ENCODE peak calls at places on chromosome 16, in ten cellular contexts. V is transverse colon; C is GM10248; I is epithelial cell of esophagus; T is fibroblast of pulmonary artery; R is endothelial cell; K is GM12865; D is PC-9; Q is CD4-positive, alpha-beta T cell; P is tibial artery. F is an unnamed sample.

GRCh38 chr16:57723170-57723569 is 12.4 kb upstream of the KATNB1 start:
- DNase-seq in K (no peak), T (peak; percentile 25), P (no peak), Q (no peak), V (no peak), R (peak; percentile 56), I (no peak), C (no peak), D (no peak), F (no peak)

GRCh38 chr16:72291121-72291520 is 119.2 kb upstream of the PMFBP1 start:
- DNase-seq in C (no peak), P (no peak), R (no peak), D (no peak), Q (no peak), T (peak; percentile 69), K (no peak), I (no peak), V (no peak), F (peak; percentile 69)

GRCh38 chr16:3702082-3702481 is 15.2 kb downstream of the TRAP1 start:
- DNase-seq in Q (no peak), V (no peak), C (no peak), T (no peak), K (no peak), I (no peak), D (no peak), R (no peak), P (no peak), F (no peak)

GRCh38 chr16:27475561-27475960 is 73.6 kb downstream of the IL21R start:
- DNase-seq in T (peak; percentile 80), Q (no peak), I (peak; percentile 42), D (no peak), K (no peak), P (no peak), R (no peak), V (no peak), C (no peak), F (peak; percentile 90)

GRCh38 chr16:10252155-10252554 is 69.9 kb upstream of the GRIN2A start:
- DNase-seq in V (no peak), D (no peak), C (no peak), Q (no peak), P (no peak), R (no peak), K (no peak), I (no peak), T (no peak), F (no peak)

GRCh38 chr16:85173077-85173980 is 61.1 kb upstream of the CIBAR2 start:
- DNase-seq in T (peak; percentile 85), K (no peak), C (no peak), R (peak; percentile 55), D (peak; percentile 93), I (peak; percentile 98), V (no peak), Q (no peak), P (no peak), F (peak; percentile 92)

GRCh38 chr16:28189237-28189636 is 22.5 kb downstream of the XPO6 start:
- DNase-seq in K (no peak), P (no peak), C (no peak), I (peak; percentile 59), V (no peak), D (no peak), R (no peak), T (no peak), Q (peak; percentile 29), F (peak; percentile 30)

GRCh38 chr16:23629516-23629915 is 11.6 kb downstream of the PALB2 start:
- DNase-seq in T (no peak), I (peak; percentile 91), P (no peak), R (no peak), K (no peak), Q (no peak), V (no peak), C (no peak), D (no peak), F (no peak)

GRCh38 chr16:46690281-46691178 is 1.1 kb downstream of the ORC6 start:
- DNase-seq in Q (no peak), P (no peak), K (peak; percentile 24), R (peak; percentile 14), D (no peak), I (peak; percentile 20), T (peak; percentile 49), V (peak; percentile 38), C (no peak), F (no peak)

GRCh38 chr16:15874745-15875314 is 13.6 kb downstream of the CEP20 start:
- DNase-seq in C (no peak), Q (no peak), R (peak; percentile 55), P (peak; percentile 66), D (peak; percentile 39), K (peak; percentile 30), V (peak; percentile 53), T (peak; percentile 84), I (peak; percentile 78), F (peak; percentile 57)

GRCh38 chr16:19883296-19883951 is 1.2 kb downstream of the GPRC5B start:
- DNase-seq in K (no peak), V (peak; percentile 10), T (peak; percentile 58), R (peak; percentile 51), P (no peak), Q (no peak), I (no peak), D (no peak), C (no peak), F (no peak)

GRCh38 chr16:16092925-16093624 is 130.2 kb downstream of the ABCC6 start:
- DNase-seq in I (no peak), K (no peak), T (peak; percentile 48), R (no peak), Q (no peak), P (no peak), C (no peak), D (no peak), V (no peak), F (no peak)

DNA sequence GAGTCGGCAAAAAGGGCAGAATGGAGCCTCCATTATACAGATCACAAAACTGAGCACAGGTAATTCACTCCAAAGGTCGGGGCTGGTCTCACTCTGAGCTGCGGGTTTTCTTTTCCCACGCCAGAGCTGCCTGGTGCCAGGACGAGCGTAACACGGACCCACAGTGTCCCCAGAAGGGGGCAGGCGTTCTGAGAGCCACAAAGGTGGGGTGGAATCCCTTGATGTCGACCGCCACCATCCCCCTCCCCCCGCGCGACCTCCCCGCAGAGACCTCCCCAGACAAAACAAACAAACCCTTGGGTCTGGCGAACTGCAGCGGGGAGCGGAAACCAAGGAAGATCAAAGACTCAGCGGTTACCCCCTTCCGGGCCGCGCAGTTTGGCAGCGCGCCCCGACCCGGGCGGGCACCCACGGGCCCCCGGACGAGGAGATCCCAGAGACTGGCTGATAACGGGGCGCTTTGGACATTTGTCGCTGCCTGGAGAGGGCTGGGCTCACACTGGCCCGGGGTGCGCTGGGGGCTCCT is 793 bp upstream of the NKD1 start:
- DNase-seq in R (peak; percentile 53), V (peak; percentile 56), I (peak; percentile 9), Q (peak; percentile 87), P (peak; percentile 80), D (no peak), C (peak; percentile 67), K (peak; percentile 57), T (no peak), F (no peak)
- TF ChIP-seq CTCF in R (no peak), V (no peak), I (peak; percentile 11), Q (peak; percentile 18), P (no peak), D (no peak), C (peak; percentile 58), K (peak; percentile 42), T (no peak), F (no peak)

GRCh38 chr16:78706637-78707036 is 607.2 kb downstream of the WWOX start:
- DNase-seq in P (no peak), V (no peak), Q (no peak), I (no peak), T (no peak), D (no peak), R (no peak), K (no peak), C (no peak), F (no peak)

GRCh38 chr16:78709137-78709871 is 609.9 kb downstream of the WWOX start:
- DNase-seq in C (no peak), K (no peak), I (no peak), T (no peak), P (no peak), D (no peak), R (no peak), Q (no peak), V (no peak), F (no peak)

GRCh38 chr16:78703951-78704350 is 604.5 kb downstream of the WWOX start:
- DNase-seq in P (no peak), K (no peak), V (no peak), T (no peak), D (no peak), I (no peak), R (no peak), C (no peak), Q (no peak), F (no peak)

GRCh38 chr16:78704421-78704820 is 605.0 kb downstream of the WWOX start:
- DNase-seq in C (no peak), T (no peak), V (no peak), I (no peak), R (no peak), Q (no peak), P (no peak), K (no peak), D (no peak), F (no peak)

GRCh38 chr16:78705694-78706093 is 606.2 kb downstream of the WWOX start:
- DNase-seq in R (no peak), D (peak; percentile 67), P (no peak), I (peak; percentile 93), C (peak; percentile 24), Q (no peak), K (peak; percentile 37), T (peak; percentile 10), V (no peak), F (no peak)
- TF ChIP-seq CTCF in R (peak; percentile 91), D (peak; percentile 52), P (peak; percentile 15), I (peak; percentile 46), C (peak; percentile 46), Q (peak; percentile 50), K (peak; percentile 45), T (peak; percentile 8), V (peak; percentile 60), F (peak; percentile 40)

DNA sequence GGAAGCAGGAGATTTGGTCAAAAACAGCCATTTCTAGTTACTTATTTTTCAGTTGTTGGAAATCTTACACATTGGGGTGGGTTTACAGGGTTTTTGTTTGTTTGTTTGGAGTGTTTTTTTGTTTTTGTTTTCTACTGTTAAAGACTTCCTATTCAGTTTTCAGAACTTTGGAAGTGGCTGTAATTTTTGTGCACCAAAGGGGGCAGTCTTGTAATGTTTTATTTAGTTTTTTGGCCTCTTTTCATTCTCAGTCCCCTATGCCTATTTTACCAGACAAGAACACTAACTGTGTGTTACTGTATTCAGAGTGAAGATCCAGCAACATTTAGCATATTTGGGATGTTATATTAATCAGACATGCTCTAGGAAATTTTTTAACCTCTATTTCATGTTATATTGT is 20.6 kb downstream of the TPPP3 start:
- DNase-seq in D (no peak), I (peak; percentile 48), C (no peak), T (peak; percentile 61), P (no peak), K (peak; percentile 21), Q (no peak), R (no peak), V (no peak), F (peak; percentile 19)
- TF ChIP-seq CTCF in D (peak; percentile 65), I (peak; percentile 47), C (peak; percentile 34), T (peak; percentile 52), P (peak; percentile 46), K (peak; percentile 4), Q (no peak), R (no peak), V (peak; percentile 32), F (peak; percentile 73)

DNA sequence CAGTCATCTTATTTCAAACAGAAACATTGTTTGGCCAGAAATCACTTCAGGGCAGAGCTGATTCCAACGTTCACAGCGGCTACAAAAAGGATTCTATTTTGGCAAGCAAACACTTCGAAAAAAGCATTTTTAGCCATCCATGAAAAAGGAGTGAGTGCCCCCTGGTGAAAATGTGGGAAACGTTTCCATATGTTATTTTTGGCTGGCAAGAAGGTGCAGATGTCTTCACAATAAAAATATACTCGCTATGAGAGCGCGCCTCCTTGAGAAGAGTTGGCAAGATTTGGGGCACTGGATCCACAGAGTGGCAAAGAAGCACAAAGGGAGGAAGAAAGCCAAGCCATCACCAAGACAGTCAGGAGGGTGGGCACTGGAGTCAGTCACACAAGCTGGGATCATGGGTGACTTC is 191.1 kb downstream of the CHD9NB start:
- DNase-seq in Q (no peak), C (no peak), R (peak; percentile 27), I (peak; percentile 27), D (no peak), T (peak; percentile 1), P (no peak), V (peak; percentile 22), K (no peak), F (no peak)
- TF ChIP-seq CTCF in Q (no peak), C (no peak), R (peak; percentile 59), I (peak; percentile 21), D (no peak), T (peak; percentile 4), P (no peak), V (peak; percentile 46), K (no peak), F (peak; percentile 17)

F was measured in HFFc6.